ENCODE peak calls at places on chromosome 11, in four cellular contexts. C, K, B and X are unnamed samples.

GRCh38 chr11:118227865-118228785 is 3.3 kb upstream of the JAML start:
- DNase-seq in K (no peak), C (no peak), B (peak), X (no peak)

GRCh38 chr11:27058456-27058855 is 17.8 kb downstream of the BBOX1 start:
- DNase-seq in C (no peak), K (no peak), B (no peak), X (no peak)

GRCh38 chr11:65078151-65078550 is 5.7 kb downstream of the CDCA5 start:
- DNase-seq in B (peak), K (no peak), C (peak), X (peak)

GRCh38 chr11:120219157-120219934 is 8.5 kb downstream of the OAF start:
- DNase-seq in K (peak), B (no peak), C (no peak), X (no peak)

GRCh38 chr11:112023104-112023503 is 2.1 kb upstream of the DLAT start:
- DNase-seq in C (no peak), K (no peak), B (no peak), X (no peak)

GRCh38 chr11:122897606-122898210 is 15.1 kb downstream of the JHY start:
- DNase-seq in B (no peak), K (no peak), C (no peak), X (no peak)

GRCh38 chr11:19711911-19712280 is 741 bp upstream of the NAV2 start:
- DNase-seq in C (no peak), B (no peak), K (no peak), X (no peak)

GRCh38 chr11:110349109-110349996 is 52.9 kb upstream of the RDX start:
- DNase-seq in B (no peak), C (no peak), K (no peak), X (no peak)

GRCh38 chr11:46649180-46649738 is 31.9 kb downstream of the ATG13 start:
- DNase-seq in C (no peak), K (peak), B (no peak), X (no peak)

GRCh38 chr11:116189378-116190170 is 583.2 kb downstream of the BUD13 start:
- DNase-seq in C (no peak), K (no peak), B (no peak), X (no peak)

GRCh38 chr11:66126808-66127555 is 56.9 kb downstream of the PACS1 start:
- DNase-seq in C (peak), K (peak), B (no peak), X (peak)

GRCh38 chr11:124481365-124482323 is 36.1 kb upstream of the OR8B8 start:
- DNase-seq in C (no peak), K (peak), B (peak), X (no peak)